ENCODE peak calls at places on chromosomes 2 and 18, in four cellular contexts. B is heart left ventricle, S is suprapubic skin, R is tibial nerve. A is an unnamed sample.
A peak's percentile ranks its signal among the peaks of the same experiment; 100 is the strongest.

GRCh38 chr2:166197446-166197845 is 69.6 kb upstream of the SCN1A start:
- DNase-seq in B (no peak), S (no peak), R (no peak), A (no peak)

GRCh38 chr2:122519366-122519765 is 763.9 kb downstream of the TSN start:
- DNase-seq in B (no peak), S (no peak), R (no peak), A (no peak)

GRCh38 chr2:204655101-204655500 is 109.8 kb downstream of the PARD3B start:
- DNase-seq in B (no peak), S (no peak), R (no peak), A (no peak)

GRCh38 chr2:216808805-216809425 is 50.9 kb downstream of the TNP1 start:
- DNase-seq in B (no peak), S (no peak), R (no peak), A (no peak)

GRCh38 chr2:182862003-182862402 is 4.4 kb downstream of the FRZB start:
- DNase-seq in B (no peak), S (no peak), R (peak; percentile 5), A (no peak)

GRCh38 chr2:237092920-237093781 is 7.5 kb downstream of the COPS8 start:
- DNase-seq in B (peak; percentile 43), S (no peak), R (peak; percentile 71), A (peak; percentile 80)

GRCh38 chr18:9930299-9930884 is 16.6 kb downstream of the VAPA start:
- DNase-seq in B (no peak), S (no peak), R (no peak), A (no peak)

GRCh38 chr2:76128622-76129021 is 417.9 kb upstream of the GCFC2 start:
- DNase-seq in B (no peak), S (no peak), R (no peak), A (no peak)

GRCh38 chr2:200373973-200374416 is 67.5 kb downstream of the SPATS2L start:
- DNase-seq in B (no peak), S (no peak), R (no peak), A (no peak)

GRCh38 chr2:45257820-45258219 is 248.6 kb upstream of the SIX2 start:
- DNase-seq in B (no peak), S (no peak), R (no peak), A (no peak)

GRCh38 chr2:128520340-128520739 is 201.7 kb upstream of the HS6ST1 start:
- DNase-seq in B (no peak), S (no peak), R (no peak), A (no peak)

GRCh38 chr2:238158807-238159539 is at the start of gene ERFE:
- DNase-seq in B (peak; percentile 17), S (no peak), R (no peak), A (peak; percentile 44)

GRCh38 chr2:67684991-67685390 is 287.9 kb downstream of the ETAA1 start:
- DNase-seq in B (no peak), S (no peak), R (no peak), A (no peak)

GRCh38 chr2:9752441-9753275 is 90.6 kb upstream of the TAF1B start:
- DNase-seq in B (no peak), S (no peak), R (no peak), A (no peak)

GRCh38 chr2:153287109-153287801 is 191.3 kb downstream of the RPRM start:
- DNase-seq in B (no peak), S (no peak), R (no peak), A (no peak)

GRCh38 chr2:66440011-66440542 is 5.2 kb downstream of the MEIS1 start:
- DNase-seq in B (peak; percentile 28), S (no peak), R (no peak), A (no peak)

GRCh38 chr2:105848367-105848766 is 103.7 kb downstream of the NCK2 start:
- DNase-seq in B (no peak), S (no peak), R (no peak), A (no peak)

GRCh38 chr2:216634317-216635148 is 1.3 kb downstream of the IGFBP2 start:
- DNase-seq in B (no peak), S (no peak), R (no peak), A (no peak)

GRCh38 chr2:41970898-41971660 is 76.7 kb upstream of the PKDCC start:
- DNase-seq in B (no peak), S (no peak), R (no peak), A (no peak)

GRCh38 chr2:109321570-109321969 is 192.6 kb downstream of the SH3RF3 start:
- DNase-seq in B (no peak), S (no peak), R (no peak), A (no peak)

GRCh38 chr2:166485558-166486193 is 8.4 kb downstream of the SCN7A start:
- DNase-seq in B (peak; percentile 60), S (no peak), R (peak; percentile 60), A (no peak)

GRCh38 chr2:174590928-174591648 is 6.5 kb downstream of the WIPF1 start:
- DNase-seq in B (no peak), S (no peak), R (no peak), A (no peak)

GRCh38 chr2:72932045-72932444 is 14.7 kb downstream of the EMX1 start:
- DNase-seq in B (no peak), S (no peak), R (no peak), A (no peak)

GRCh38 chr2:233421091-233421816 is 67.0 kb downstream of the DGKD start:
- DNase-seq in B (no peak), S (no peak), R (no peak), A (peak; percentile 69)

GRCh38 chr2:229124126-229124525 is 147.0 kb downstream of the PID1 start:
- DNase-seq in B (no peak), S (no peak), R (no peak), A (no peak)

GRCh38 chr18:79447703-79448367 is 52.1 kb downstream of the NFATC1 start:
- DNase-seq in B (no peak), S (no peak), R (no peak), A (no peak)

GRCh38 chr2:199228887-199229819 is 228.6 kb downstream of the SATB2 start:
- DNase-seq in B (no peak), S (no peak), R (no peak), A (no peak)

DNA sequence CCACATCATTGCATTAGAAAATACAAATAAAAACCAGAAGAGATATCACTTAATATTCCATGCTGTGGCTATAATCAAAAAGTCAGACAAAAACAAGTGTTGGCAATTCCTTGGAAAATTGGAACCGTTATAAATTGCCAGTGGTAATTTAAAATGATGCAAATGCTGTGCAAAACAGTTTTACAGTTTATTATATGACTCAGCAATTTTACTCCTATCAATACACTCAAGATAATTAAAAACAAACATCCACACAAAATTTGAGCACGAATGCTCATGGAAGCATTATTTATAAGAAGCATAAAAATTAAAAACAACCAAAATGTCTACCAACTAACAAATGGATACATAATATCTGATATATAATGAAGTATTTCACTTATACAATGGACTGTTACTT is 728.8 kb downstream of the CBLN2 start:
- DNase-seq in B (no peak), S (no peak), R (no peak), A (no peak)
- H3K9me3 ChIP-seq in B (no peaks in the 10 kb centered on the region), S (no peaks in the 10 kb centered on the region), R (no peaks in the 10 kb centered on the region), A (no peaks in the 10 kb centered on the region)

GRCh38 chr2:225070811-225071210 is 28.5 kb upstream of the DOCK10 start:
- DNase-seq in B (no peak), S (no peak), R (no peak), A (no peak)
- TF ChIP-seq POLR2A in B (no peak), S (no peak), R (no peak), A (no peak)

GRCh38 chr2:1992280-1992679 is 248.0 kb upstream of the PXDN start:
- DNase-seq in B (no peak), S (no peak), R (no peak), A (no peak)
- H3K9me3 ChIP-seq in B (no peaks in the 10 kb centered on the region), S (no peaks in the 10 kb centered on the region), R (no peaks in the 10 kb centered on the region), A (no peaks in the 10 kb centered on the region)

GRCh38 chr18:48951448-48952286 is 902 bp upstream of the SMAD7 start:
- DNase-seq in B (peak; percentile 91), S (no peak), R (peak; percentile 64), A (peak; percentile 90)
- TF ChIP-seq POLR2A in B (peak; percentile 87), S (no peak), R (peak; percentile 76), A (peak; percentile 93)

A was measured in gastrocnemius medialis.